ENCODE peak calls at places on chromosomes 11 and 22, in seven cellular contexts. One of them, this sample, is unnamed.

GRCh38 chr11:118142081-118142480 is 10.5 kb downstream of the SCN4B start:
- DNase-seq in activated gamma-delta T cell treated with anti-CD3 and anti-CD28 coated beads, Interleukin-2, amount 50 U/mL, for 16 hours: no peak
- DNase-seq in CD8-positive, alpha-beta T cell: no peak
- DNase-seq in naive B cell: no peak
- DNase-seq in stimulated activated CD8-positive, alpha-beta memory T cell treated with anti-CD3 and anti-CD28 coated beads, Interleukin-12 subunit alpha, Interleukin-12 subunit beta, amount 100 ng/mL, for 4 hours: no peak
- DNase-seq in spleen: no peak
- DNase-seq in effector CD4-positive, alpha-beta T cell: no peak
- DNase-seq in this sample: no peak

GRCh38 chr11:70680781-70681281 is 282.5 kb downstream of the CTTN start:
- DNase-seq in effector CD4-positive, alpha-beta T cell: no peak
- DNase-seq in stimulated activated CD8-positive, alpha-beta memory T cell treated with anti-CD3 and anti-CD28 coated beads, Interleukin-12 subunit alpha, Interleukin-12 subunit beta, amount 100 ng/mL, for 4 hours: no peak
- DNase-seq in naive B cell: no peak
- DNase-seq in spleen: peak
- DNase-seq in CD8-positive, alpha-beta T cell: no peak
- DNase-seq in activated gamma-delta T cell treated with anti-CD3 and anti-CD28 coated beads, Interleukin-2, amount 50 U/mL, for 16 hours: no peak
- DNase-seq in this sample: peak

GRCh38 chr11:20754957-20755356 is 85.6 kb downstream of the NELL1 start:
- DNase-seq in spleen: no peak
- DNase-seq in activated gamma-delta T cell treated with anti-CD3 and anti-CD28 coated beads, Interleukin-2, amount 50 U/mL, for 16 hours: no peak
- DNase-seq in naive B cell: no peak
- DNase-seq in CD8-positive, alpha-beta T cell: no peak
- DNase-seq in stimulated activated CD8-positive, alpha-beta memory T cell treated with anti-CD3 and anti-CD28 coated beads, Interleukin-12 subunit alpha, Interleukin-12 subunit beta, amount 100 ng/mL, for 4 hours: no peak
- DNase-seq in effector CD4-positive, alpha-beta T cell: no peak
- DNase-seq in this sample: no peak

GRCh38 chr22:24327827-24328226 is 57.2 kb downstream of the SPECC1L start:
- DNase-seq in stimulated activated CD8-positive, alpha-beta memory T cell treated with anti-CD3 and anti-CD28 coated beads, Interleukin-12 subunit alpha, Interleukin-12 subunit beta, amount 100 ng/mL, for 4 hours: no peak
- DNase-seq in effector CD4-positive, alpha-beta T cell: no peak
- DNase-seq in activated gamma-delta T cell treated with anti-CD3 and anti-CD28 coated beads, Interleukin-2, amount 50 U/mL, for 16 hours: no peak
- DNase-seq in naive B cell: no peak
- DNase-seq in spleen: no peak
- DNase-seq in CD8-positive, alpha-beta T cell: no peak
- DNase-seq in this sample: no peak

GRCh38 chr11:20770421-20770935 is 101.1 kb downstream of the NELL1 start:
- DNase-seq in CD8-positive, alpha-beta T cell: no peak
- DNase-seq in spleen: no peak
- DNase-seq in activated gamma-delta T cell treated with anti-CD3 and anti-CD28 coated beads, Interleukin-2, amount 50 U/mL, for 16 hours: no peak
- DNase-seq in effector CD4-positive, alpha-beta T cell: no peak
- DNase-seq in naive B cell: no peak
- DNase-seq in stimulated activated CD8-positive, alpha-beta memory T cell treated with anti-CD3 and anti-CD28 coated beads, Interleukin-12 subunit alpha, Interleukin-12 subunit beta, amount 100 ng/mL, for 4 hours: no peak
- DNase-seq in this sample: no peak

GRCh38 chr22:20475115-20475436 is 20.5 kb downstream of the KLHL22 start:
- DNase-seq in CD8-positive, alpha-beta T cell: no peak
- DNase-seq in stimulated activated CD8-positive, alpha-beta memory T cell treated with anti-CD3 and anti-CD28 coated beads, Interleukin-12 subunit alpha, Interleukin-12 subunit beta, amount 100 ng/mL, for 4 hours: no peak
- DNase-seq in effector CD4-positive, alpha-beta T cell: no peak
- DNase-seq in naive B cell: no peak
- DNase-seq in spleen: no peak
- DNase-seq in activated gamma-delta T cell treated with anti-CD3 and anti-CD28 coated beads, Interleukin-2, amount 50 U/mL, for 16 hours: no peak
- DNase-seq in this sample: no peak

GRCh38 chr11:132220464-132220863 is 850.0 kb downstream of the NTM start:
- DNase-seq in activated gamma-delta T cell treated with anti-CD3 and anti-CD28 coated beads, Interleukin-2, amount 50 U/mL, for 16 hours: no peak
- DNase-seq in stimulated activated CD8-positive, alpha-beta memory T cell treated with anti-CD3 and anti-CD28 coated beads, Interleukin-12 subunit alpha, Interleukin-12 subunit beta, amount 100 ng/mL, for 4 hours: no peak
- DNase-seq in CD8-positive, alpha-beta T cell: no peak
- DNase-seq in spleen: no peak
- DNase-seq in naive B cell: no peak
- DNase-seq in effector CD4-positive, alpha-beta T cell: no peak
- DNase-seq in this sample: no peak

GRCh38 chr22:43945632-43946390 is 9.4 kb upstream of the SAMM50 start:
- DNase-seq in CD8-positive, alpha-beta T cell: peak
- DNase-seq in naive B cell: peak
- DNase-seq in activated gamma-delta T cell treated with anti-CD3 and anti-CD28 coated beads, Interleukin-2, amount 50 U/mL, for 16 hours: peak
- DNase-seq in effector CD4-positive, alpha-beta T cell: peak
- DNase-seq in spleen: peak
- DNase-seq in stimulated activated CD8-positive, alpha-beta memory T cell treated with anti-CD3 and anti-CD28 coated beads, Interleukin-12 subunit alpha, Interleukin-12 subunit beta, amount 100 ng/mL, for 4 hours: peak
- DNase-seq in this sample: peak

GRCh38 chr11:118153976-118154375 is 1.4 kb upstream of the SCN4B start:
- DNase-seq in spleen: no peak
- DNase-seq in effector CD4-positive, alpha-beta T cell: no peak
- DNase-seq in stimulated activated CD8-positive, alpha-beta memory T cell treated with anti-CD3 and anti-CD28 coated beads, Interleukin-12 subunit alpha, Interleukin-12 subunit beta, amount 100 ng/mL, for 4 hours: no peak
- DNase-seq in CD8-positive, alpha-beta T cell: no peak
- DNase-seq in activated gamma-delta T cell treated with anti-CD3 and anti-CD28 coated beads, Interleukin-2, amount 50 U/mL, for 16 hours: no peak
- DNase-seq in naive B cell: no peak
- DNase-seq in this sample: no peak

GRCh38 chr22:30902496-30903357 is 65.8 kb downstream of the MORC2 start:
- DNase-seq in CD8-positive, alpha-beta T cell: no peak
- DNase-seq in stimulated activated CD8-positive, alpha-beta memory T cell treated with anti-CD3 and anti-CD28 coated beads, Interleukin-12 subunit alpha, Interleukin-12 subunit beta, amount 100 ng/mL, for 4 hours: no peak
- DNase-seq in spleen: no peak
- DNase-seq in effector CD4-positive, alpha-beta T cell: no peak
- DNase-seq in activated gamma-delta T cell treated with anti-CD3 and anti-CD28 coated beads, Interleukin-2, amount 50 U/mL, for 16 hours: no peak
- DNase-seq in naive B cell: peak
- DNase-seq in this sample: no peak

GRCh38 chr11:76185511-76185910 is 20.8 kb downstream of the WNT11 start:
- DNase-seq in spleen: no peak
- DNase-seq in stimulated activated CD8-positive, alpha-beta memory T cell treated with anti-CD3 and anti-CD28 coated beads, Interleukin-12 subunit alpha, Interleukin-12 subunit beta, amount 100 ng/mL, for 4 hours: no peak
- DNase-seq in effector CD4-positive, alpha-beta T cell: no peak
- DNase-seq in naive B cell: no peak
- DNase-seq in activated gamma-delta T cell treated with anti-CD3 and anti-CD28 coated beads, Interleukin-2, amount 50 U/mL, for 16 hours: no peak
- DNase-seq in CD8-positive, alpha-beta T cell: no peak
- DNase-seq in this sample: no peak

GRCh38 chr11:26510201-26510600 is 61.9 kb downstream of the MUC15 start:
- DNase-seq in spleen: no peak
- DNase-seq in activated gamma-delta T cell treated with anti-CD3 and anti-CD28 coated beads, Interleukin-2, amount 50 U/mL, for 16 hours: no peak
- DNase-seq in stimulated activated CD8-positive, alpha-beta memory T cell treated with anti-CD3 and anti-CD28 coated beads, Interleukin-12 subunit alpha, Interleukin-12 subunit beta, amount 100 ng/mL, for 4 hours: no peak
- DNase-seq in naive B cell: no peak
- DNase-seq in effector CD4-positive, alpha-beta T cell: no peak
- DNase-seq in CD8-positive, alpha-beta T cell: no peak
- DNase-seq in this sample: no peak

GRCh38 chr11:27613670-27613950 is 86.6 kb downstream of the BDNF start:
- DNase-seq in effector CD4-positive, alpha-beta T cell: no peak
- DNase-seq in CD8-positive, alpha-beta T cell: no peak
- DNase-seq in naive B cell: no peak
- DNase-seq in activated gamma-delta T cell treated with anti-CD3 and anti-CD28 coated beads, Interleukin-2, amount 50 U/mL, for 16 hours: no peak
- DNase-seq in stimulated activated CD8-positive, alpha-beta memory T cell treated with anti-CD3 and anti-CD28 coated beads, Interleukin-12 subunit alpha, Interleukin-12 subunit beta, amount 100 ng/mL, for 4 hours: no peak
- DNase-seq in spleen: no peak
- DNase-seq in this sample: no peak

GRCh38 chr11:76695133-76695532 is 24.6 kb upstream of the LRRC32 start:
- DNase-seq in stimulated activated CD8-positive, alpha-beta memory T cell treated with anti-CD3 and anti-CD28 coated beads, Interleukin-12 subunit alpha, Interleukin-12 subunit beta, amount 100 ng/mL, for 4 hours: no peak
- DNase-seq in effector CD4-positive, alpha-beta T cell: no peak
- DNase-seq in activated gamma-delta T cell treated with anti-CD3 and anti-CD28 coated beads, Interleukin-2, amount 50 U/mL, for 16 hours: no peak
- DNase-seq in CD8-positive, alpha-beta T cell: no peak
- DNase-seq in naive B cell: no peak
- DNase-seq in spleen: no peak
- DNase-seq in this sample: no peak

GRCh38 chr22:32199341-32199740 is 5.5 kb downstream of the RFPL2 start:
- DNase-seq in stimulated activated CD8-positive, alpha-beta memory T cell treated with anti-CD3 and anti-CD28 coated beads, Interleukin-12 subunit alpha, Interleukin-12 subunit beta, amount 100 ng/mL, for 4 hours: no peak
- DNase-seq in activated gamma-delta T cell treated with anti-CD3 and anti-CD28 coated beads, Interleukin-2, amount 50 U/mL, for 16 hours: no peak
- DNase-seq in spleen: no peak
- DNase-seq in naive B cell: no peak
- DNase-seq in CD8-positive, alpha-beta T cell: no peak
- DNase-seq in effector CD4-positive, alpha-beta T cell: no peak
- DNase-seq in this sample: no peak

GRCh38 chr11:110000858-110001257 is 92.3 kb upstream of the ZC3H12C start:
- DNase-seq in activated gamma-delta T cell treated with anti-CD3 and anti-CD28 coated beads, Interleukin-2, amount 50 U/mL, for 16 hours: no peak
- DNase-seq in spleen: no peak
- DNase-seq in effector CD4-positive, alpha-beta T cell: no peak
- DNase-seq in stimulated activated CD8-positive, alpha-beta memory T cell treated with anti-CD3 and anti-CD28 coated beads, Interleukin-12 subunit alpha, Interleukin-12 subunit beta, amount 100 ng/mL, for 4 hours: no peak
- DNase-seq in naive B cell: no peak
- DNase-seq in CD8-positive, alpha-beta T cell: no peak
- DNase-seq in this sample: no peak

GRCh38 chr22:23067691-23068090 is 2.6 kb upstream of the GNAZ start:
- DNase-seq in naive B cell: no peak
- DNase-seq in spleen: peak
- DNase-seq in effector CD4-positive, alpha-beta T cell: no peak
- DNase-seq in stimulated activated CD8-positive, alpha-beta memory T cell treated with anti-CD3 and anti-CD28 coated beads, Interleukin-12 subunit alpha, Interleukin-12 subunit beta, amount 100 ng/mL, for 4 hours: no peak
- DNase-seq in activated gamma-delta T cell treated with anti-CD3 and anti-CD28 coated beads, Interleukin-2, amount 50 U/mL, for 16 hours: no peak
- DNase-seq in CD8-positive, alpha-beta T cell: no peak
- DNase-seq in this sample: no peak

GRCh38 chr11:60831501-60832079 is 10.3 kb upstream of the CCDC86 start:
- DNase-seq in stimulated activated CD8-positive, alpha-beta memory T cell treated with anti-CD3 and anti-CD28 coated beads, Interleukin-12 subunit alpha, Interleukin-12 subunit beta, amount 100 ng/mL, for 4 hours: no peak
- DNase-seq in CD8-positive, alpha-beta T cell: no peak
- DNase-seq in activated gamma-delta T cell treated with anti-CD3 and anti-CD28 coated beads, Interleukin-2, amount 50 U/mL, for 16 hours: no peak
- DNase-seq in spleen: no peak
- DNase-seq in effector CD4-positive, alpha-beta T cell: no peak
- DNase-seq in naive B cell: no peak
- DNase-seq in this sample: no peak

GRCh38 chr11:26715133-26715532 is 6.7 kb downstream of the SLC5A12 start:
- DNase-seq in naive B cell: no peak
- DNase-seq in stimulated activated CD8-positive, alpha-beta memory T cell treated with anti-CD3 and anti-CD28 coated beads, Interleukin-12 subunit alpha, Interleukin-12 subunit beta, amount 100 ng/mL, for 4 hours: no peak
- DNase-seq in spleen: no peak
- DNase-seq in CD8-positive, alpha-beta T cell: no peak
- DNase-seq in activated gamma-delta T cell treated with anti-CD3 and anti-CD28 coated beads, Interleukin-2, amount 50 U/mL, for 16 hours: no peak
- DNase-seq in effector CD4-positive, alpha-beta T cell: no peak
- DNase-seq in this sample: no peak

GRCh38 chr11:81772161-81772560 is 961.5 kb downstream of the FAM181B start:
- DNase-seq in activated gamma-delta T cell treated with anti-CD3 and anti-CD28 coated beads, Interleukin-2, amount 50 U/mL, for 16 hours: no peak
- DNase-seq in effector CD4-positive, alpha-beta T cell: no peak
- DNase-seq in naive B cell: no peak
- DNase-seq in stimulated activated CD8-positive, alpha-beta memory T cell treated with anti-CD3 and anti-CD28 coated beads, Interleukin-12 subunit alpha, Interleukin-12 subunit beta, amount 100 ng/mL, for 4 hours: no peak
- DNase-seq in CD8-positive, alpha-beta T cell: no peak
- DNase-seq in spleen: no peak
- DNase-seq in this sample: no peak

GRCh38 chr22:22848364-22848866 is 39.2 kb upstream of the IGLL5 start:
- DNase-seq in activated gamma-delta T cell treated with anti-CD3 and anti-CD28 coated beads, Interleukin-2, amount 50 U/mL, for 16 hours: peak
- DNase-seq in spleen: peak
- DNase-seq in naive B cell: peak
- DNase-seq in effector CD4-positive, alpha-beta T cell: peak
- DNase-seq in stimulated activated CD8-positive, alpha-beta memory T cell treated with anti-CD3 and anti-CD28 coated beads, Interleukin-12 subunit alpha, Interleukin-12 subunit beta, amount 100 ng/mL, for 4 hours: peak
- DNase-seq in CD8-positive, alpha-beta T cell: peak
- DNase-seq in this sample: no peak

This sample was measured in chondrocyte.